ENCODE peak calls at places on chromosomes 2 and 18, in five cellular contexts. D is ovary, R is esophagus squamous epithelium, X is transverse colon, O is HCT116. F is an unnamed sample.

GRCh38 chr2:205540066-205540465 is 142.2 kb upstream of the NRP2 start:
- DNase-seq in D (no peak), R (no peak), X (no peak), O (no peak), F (no peak)

GRCh38 chr2:49811502-49811901 is 657.2 kb upstream of the FSHR start:
- DNase-seq in D (no peak), R (no peak), X (no peak), O (no peak), F (no peak)

GRCh38 chr18:49846718-49847470 is 33.6 kb upstream of the ACAA2 start:
- DNase-seq in D (no peak), R (no peak), X (no peak), O (no peak), F (no peak)

GRCh38 chr18:70663141-70663540 is 374.3 kb downstream of the SOCS6 start:
- DNase-seq in D (no peak), R (no peak), X (no peak), O (no peak), F (no peak)

GRCh38 chr2:26309921-26310320 is 36.0 kb upstream of the SELENOI start:
- DNase-seq in D (no peak), R (no peak), X (no peak), O (no peak), F (no peak)

GRCh38 chr2:216601632-216602409 is 31.4 kb upstream of the IGFBP2 start:
- DNase-seq in D (no peak), R (no peak), X (no peak), O (no peak), F (no peak)

GRCh38 chr2:10014418-10015190 is 28.7 kb upstream of the KLF11 start:
- DNase-seq in D (no peak), R (no peak), X (no peak), O (no peak), F (no peak)

GRCh38 chr2:45072064-45072861 is 63.0 kb upstream of the SIX2 start:
- DNase-seq in D (no peak), R (no peak), X (no peak), O (no peak), F (no peak)

GRCh38 chr18:9750606-9751304 is 42.7 kb downstream of the RAB31 start:
- DNase-seq in D (no peak), R (no peak), X (no peak), O (no peak), F (no peak)

GRCh38 chr2:12202702-12203101 is 456.3 kb downstream of the LPIN1 start:
- DNase-seq in D (peak), R (no peak), X (no peak), O (no peak), F (peak)

GRCh38 chr2:200509608-200510433 is at the start of gene KCTD18:
- DNase-seq in D (peak), R (peak), X (peak), O (peak), F (peak)

GRCh38 chr2:42754021-42754775 is 9.7 kb downstream of the OXER1 start:
- DNase-seq in D (no peak), R (no peak), X (no peak), O (no peak), F (no peak)

GRCh38 chr2:40343904-40344303 is 108.0 kb downstream of the SLC8A1 start:
- DNase-seq in D (no peak), R (no peak), X (no peak), O (no peak), F (no peak)

GRCh38 chr2:44935854-44936185 is 5.7 kb upstream of the SIX3 start:
- DNase-seq in D (no peak), R (no peak), X (no peak), O (no peak), F (no peak)

GRCh38 chr2:7703523-7704144 is 786.4 kb downstream of the RNF144A start:
- DNase-seq in D (no peak), R (no peak), X (no peak), O (no peak), F (no peak)

DNA sequence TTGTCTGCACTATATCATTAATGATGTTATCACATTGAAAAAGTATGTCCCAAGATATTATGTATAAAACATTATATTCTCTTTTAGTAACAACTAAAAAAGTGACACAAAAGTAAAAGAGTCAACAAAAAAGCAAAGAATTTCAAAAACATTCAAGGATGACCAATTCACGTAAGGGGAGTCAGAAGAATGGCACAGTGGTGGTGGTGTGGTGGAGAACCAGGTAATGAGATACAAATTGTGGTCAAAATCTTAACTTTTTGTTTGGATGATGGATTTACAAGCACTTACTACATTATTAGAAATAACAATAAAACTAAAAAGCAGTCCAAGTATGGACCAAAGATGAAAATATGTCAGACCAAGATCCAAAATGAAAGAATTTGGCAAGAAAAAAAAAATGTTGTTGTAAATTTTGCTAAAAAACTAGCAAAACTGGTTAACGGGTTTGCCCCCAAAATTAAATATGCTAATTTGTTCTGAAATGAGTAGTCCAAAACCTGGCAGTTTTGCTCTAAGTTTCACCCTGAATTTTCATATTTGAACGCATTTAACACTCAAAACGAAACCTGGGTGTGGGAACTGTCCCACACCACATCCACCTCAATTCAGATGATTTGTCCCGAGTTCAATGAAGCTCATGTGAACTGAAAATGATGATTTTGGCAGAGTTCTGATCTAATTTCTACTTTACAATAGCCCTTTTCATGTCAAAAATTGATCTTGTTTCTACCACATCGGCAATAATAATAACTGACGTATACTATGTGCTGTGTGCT is 135.8 kb downstream of the IKZF2 start:
- DNase-seq in D (no peak), R (no peak), X (no peak), O (no peak), F (no peak)
- TF ChIP-seq POLR2A in D (no peak), R (no peak), X (no peak), O (no peak), F (no peak)

DNA sequence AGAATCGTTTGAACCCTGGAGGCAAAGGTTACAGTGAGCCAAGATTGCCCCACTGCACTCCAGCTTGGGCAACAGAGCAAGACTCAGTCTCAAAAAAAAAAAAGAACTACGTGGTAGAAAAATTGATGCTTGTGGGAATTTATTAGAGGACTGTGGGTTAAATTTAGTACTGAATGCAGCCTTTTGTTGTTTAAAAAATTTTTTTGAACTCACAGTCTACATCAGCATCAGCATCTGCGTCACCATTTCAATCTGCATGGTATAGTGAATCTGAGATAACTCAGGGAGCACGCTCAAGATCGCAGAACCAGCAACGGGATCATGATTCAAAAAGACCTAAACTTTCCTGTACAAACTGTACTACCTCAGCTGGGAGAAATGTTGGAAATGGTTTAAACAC is 30.5 kb downstream of the MARCHF7 start:
- DNase-seq in D (no peak), R (no peak), X (no peak), O (no peak), F (no peak)
- TF ChIP-seq POLR2A in D (no peak), R (no peak), X (no peak), O (no peak), F (no peak)

DNA sequence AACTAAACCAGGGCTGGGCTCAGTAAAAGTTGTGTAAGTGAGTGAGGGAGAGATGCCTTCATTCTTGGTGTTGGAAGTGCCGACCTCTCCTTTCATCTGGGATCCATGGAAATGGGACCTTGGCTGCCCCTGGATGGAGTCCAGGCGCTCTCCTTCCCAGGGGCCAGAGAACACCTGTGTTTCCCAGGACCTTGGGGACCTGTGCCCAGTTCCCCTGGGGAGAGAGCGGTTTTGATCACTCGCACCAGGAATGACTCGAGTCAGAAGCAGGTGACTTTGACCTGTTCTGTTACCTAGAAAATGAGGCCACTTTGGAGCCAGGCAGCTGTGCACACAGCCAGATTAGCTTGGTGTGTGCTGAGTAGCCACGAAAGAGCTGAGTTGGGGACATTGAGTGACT is 97.3 kb downstream of the SH3BP4 start:
- DNase-seq in D (no peak), R (no peak), X (no peak), O (no peak), F (no peak)
- TF ChIP-seq POLR2A in D (no peak), R (no peak), X (no peak), O (no peak), F (no peak)

DNA sequence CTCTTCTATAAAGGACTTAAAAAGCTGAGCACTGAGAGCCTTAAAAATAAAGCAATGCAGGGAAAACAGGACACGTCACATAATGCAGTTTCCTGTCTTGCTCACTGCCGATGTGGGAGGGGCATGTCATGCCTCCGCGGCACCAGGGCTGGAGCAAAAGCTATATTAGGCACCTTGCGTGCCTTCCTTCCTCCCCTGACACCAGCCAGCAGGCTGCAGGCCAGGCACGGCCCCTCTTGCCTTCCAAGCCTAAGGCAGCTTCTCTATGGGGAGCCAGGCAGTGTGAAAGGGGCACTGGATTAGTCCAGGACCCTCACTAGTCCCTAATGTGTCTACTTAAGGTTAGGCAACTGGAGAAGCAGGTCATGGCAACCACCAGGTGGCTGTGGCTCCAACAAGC is 26.3 kb downstream of the MRPL35 start:
- DNase-seq in D (no peak), R (no peak), X (peak), O (no peak), F (peak)
- TF ChIP-seq POLR2A in D (no peak), R (peak), X (no peak), O (no peak), F (no peak)

GRCh38 chr2:213763358-213763757 is 479.1 kb downstream of the SPAG16 start:
- DNase-seq in D (no peak), R (no peak), X (no peak), O (no peak), F (no peak)
- TF ChIP-seq POLR2A in D (no peak), R (no peak), X (no peak), O (no peak), F (no peak)

GRCh38 chr2:54671010-54671409 is 52.5 kb upstream of the EML6 start:
- DNase-seq in D (no peak), R (no peak), X (no peak), O (no peak), F (no peak)
- TF ChIP-seq POLR2A in D (no peak), R (no peak), X (no peak), O (no peak), F (no peak)

GRCh38 chr18:63162271-63163014 is 157.1 kb downstream of the BCL2 start:
- DNase-seq in D (no peak), R (peak), X (peak), O (no peak), F (peak)
- TF ChIP-seq POLR2A in D (no peak), R (no peak), X (no peak), O (no peak), F (no peak)

F was measured in heart left ventricle.